ENCODE peak calls at places on chromosomes 6 and 20, in eight cellular contexts. N is GM13977; H is stomach; W is heart left ventricle; M is mucosa of descending colon; Z is fibroblast of mammary gland; I is CD8-positive, alpha-beta T cell; V is activated CD8-positive, alpha-beta T cell treated with anti-CD3 and anti-CD28 coated beads for 36 hours. D is an unnamed sample.

GRCh38 chr6:7445076-7445475 is 55.5 kb downstream of the RIOK1 start:
- DNase-seq in N (no peak), H (no peak), W (no peak), M (no peak), Z (peak; percentile 71), I (no peak), V (no peak), D (no peak)

GRCh38 chr20:63458170-63459069 is 14.0 kb downstream of the KCNQ2 start:
- DNase-seq in N (no peak), H (no peak), W (no peak), M (no peak), Z (no peak), I (no peak), V (no peak), D (no peak)

GRCh38 chr6:43763133-43763797 is 6.7 kb upstream of the VEGFA start:
- DNase-seq in N (no peak), H (no peak), W (no peak), M (no peak), Z (no peak), I (no peak), V (no peak), D (no peak)

GRCh38 chr6:3090013-3090412 is 21.7 kb downstream of the RIPK1 start:
- DNase-seq in N (no peak), H (no peak), W (no peak), M (no peak), Z (peak; percentile 14), I (no peak), V (no peak), D (no peak)

GRCh38 chr20:58701431-58702160 is 9.0 kb downstream of the NPEPL1 start:
- DNase-seq in N (no peak), H (no peak), W (no peak), M (no peak), Z (no peak), I (no peak), V (no peak), D (no peak)

GRCh38 chr6:68038815-68039408 is 596.2 kb upstream of the ADGRB3 start:
- DNase-seq in N (no peak), H (no peak), W (no peak), M (no peak), Z (no peak), I (no peak), V (no peak), D (no peak)

GRCh38 chr6:30556714-30556963 is 350 bp upstream of the GNL1 start:
- DNase-seq in N (peak; percentile 92), H (peak; percentile 89), W (peak; percentile 90), M (peak; percentile 92), Z (no peak), I (peak; percentile 90), V (peak; percentile 95), D (peak; percentile 93)

GRCh38 chr20:58446264-58446937 is 57.4 kb downstream of the VAPB start:
- DNase-seq in N (no peak), H (no peak), W (no peak), M (no peak), Z (no peak), I (no peak), V (no peak), D (no peak)

GRCh38 chr20:49505518-49505917 is 23.1 kb upstream of the KCNB1 start:
- DNase-seq in N (no peak), H (no peak), W (peak; percentile 43), M (no peak), Z (peak; percentile 30), I (no peak), V (no peak), D (no peak)

GRCh38 chr6:17103715-17104114 is 1.9 kb downstream of the STMND1 start:
- DNase-seq in N (no peak), H (no peak), W (no peak), M (no peak), Z (no peak), I (no peak), V (no peak), D (no peak)

GRCh38 chr6:44058617-44059358 is 68.5 kb downstream of the MRPL14 start:
- DNase-seq in N (peak; percentile 77), H (peak; percentile 74), W (peak; percentile 93), M (peak; percentile 59), Z (peak; percentile 100), I (peak; percentile 18), V (peak; percentile 64), D (peak; percentile 85)

GRCh38 chr6:32664827-32665362 is 1.6 kb downstream of the HLA-DQB1 start:
- DNase-seq in N (no peak), H (peak; percentile 37), W (peak; percentile 38), M (no peak), Z (no peak), I (peak; percentile 43), V (peak; percentile 71), D (peak; percentile 30)

GRCh38 chr20:3071610-3072529 is at the start of gene OXT:
- DNase-seq in N (peak; percentile 17), H (no peak), W (peak; percentile 62), M (peak; percentile 45), Z (no peak), I (peak; percentile 72), V (peak; percentile 75), D (peak; percentile 62)

GRCh38 chr6:78749326-78749725 is 118.0 kb upstream of the IRAK1BP1 start:
- DNase-seq in N (no peak), H (no peak), W (no peak), M (no peak), Z (peak; percentile 57), I (no peak), V (no peak), D (no peak)

GRCh38 chr20:40966103-40966502 is 62.5 kb upstream of the TOP1 start:
- DNase-seq in N (peak; percentile 17), H (peak; percentile 2), W (no peak), M (no peak), Z (no peak), I (no peak), V (no peak), D (no peak)
- TF ChIP-seq CTCF in N (peak; percentile 41), H (no peak), W (peak; percentile 7), M (no peak), Z (peak; percentile 31), I (no peak), V (no peak), D (no peak)

GRCh38 chr20:50719328-50719727 is 12.1 kb upstream of the PARD6B start:
- DNase-seq in N (no peak), H (no peak), W (no peak), M (no peak), Z (no peak), I (no peak), V (no peak), D (no peak)

GRCh38 chr20:50716518-50716917 is 14.9 kb upstream of the PARD6B start:
- DNase-seq in N (no peak), H (no peak), W (no peak), M (no peak), Z (no peak), I (no peak), V (no peak), D (no peak)

GRCh38 chr20:50720582-50720981 is 10.8 kb upstream of the PARD6B start:
- DNase-seq in N (no peak), H (no peak), W (no peak), M (no peak), Z (no peak), I (no peak), V (no peak), D (no peak)

GRCh38 chr20:50717312-50717711 is 14.1 kb upstream of the PARD6B start:
- DNase-seq in N (no peak), H (no peak), W (no peak), M (no peak), Z (no peak), I (no peak), V (no peak), D (no peak)

DNA sequence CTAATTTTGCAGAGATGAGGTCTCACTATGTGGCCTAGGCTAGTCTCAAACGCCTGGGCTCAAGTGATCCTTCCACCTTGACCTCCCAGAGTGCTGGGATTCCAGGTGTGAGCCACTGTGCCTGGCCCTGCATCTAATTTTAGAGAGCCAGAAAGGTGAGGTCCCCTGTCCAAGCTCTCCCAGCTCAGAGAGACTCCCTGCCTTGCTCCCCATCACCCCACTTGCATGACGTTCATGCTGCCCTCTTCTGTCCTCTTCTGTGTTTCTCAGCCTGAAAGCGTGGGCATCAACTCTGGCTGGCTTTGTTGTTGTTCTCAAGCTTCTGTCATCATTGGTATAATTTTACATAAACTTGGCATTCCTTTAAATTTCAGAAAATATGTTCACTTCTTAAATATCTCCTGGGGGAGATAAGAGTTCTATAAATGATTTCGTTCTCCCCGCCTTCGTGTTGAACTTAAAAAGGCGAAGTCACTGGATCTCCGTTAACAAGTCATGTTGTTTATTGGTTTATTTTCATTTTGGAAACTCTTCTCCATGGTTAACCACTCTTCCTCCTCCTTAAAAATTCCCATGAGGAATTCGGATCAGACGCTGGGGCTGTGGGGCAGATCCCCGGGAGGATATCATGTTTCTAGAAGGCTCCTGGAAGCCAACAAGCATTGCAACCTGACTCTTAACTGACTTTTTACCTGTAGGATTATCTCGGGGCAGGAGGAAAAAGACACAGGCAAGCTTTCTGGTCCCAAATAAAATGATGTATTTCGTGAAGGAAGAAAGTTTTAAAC is 13.2 kb upstream of the PARD6B start:
- DNase-seq in N (no peak), H (no peak), W (no peak), M (no peak), Z (peak; percentile 46), I (no peak), V (no peak), D (no peak)
- TF ChIP-seq CTCF in N (no peak), H (no peak), W (no peak), M (no peak), Z (no peak), I (no peak), V (no peak), D (no peak)

DNA sequence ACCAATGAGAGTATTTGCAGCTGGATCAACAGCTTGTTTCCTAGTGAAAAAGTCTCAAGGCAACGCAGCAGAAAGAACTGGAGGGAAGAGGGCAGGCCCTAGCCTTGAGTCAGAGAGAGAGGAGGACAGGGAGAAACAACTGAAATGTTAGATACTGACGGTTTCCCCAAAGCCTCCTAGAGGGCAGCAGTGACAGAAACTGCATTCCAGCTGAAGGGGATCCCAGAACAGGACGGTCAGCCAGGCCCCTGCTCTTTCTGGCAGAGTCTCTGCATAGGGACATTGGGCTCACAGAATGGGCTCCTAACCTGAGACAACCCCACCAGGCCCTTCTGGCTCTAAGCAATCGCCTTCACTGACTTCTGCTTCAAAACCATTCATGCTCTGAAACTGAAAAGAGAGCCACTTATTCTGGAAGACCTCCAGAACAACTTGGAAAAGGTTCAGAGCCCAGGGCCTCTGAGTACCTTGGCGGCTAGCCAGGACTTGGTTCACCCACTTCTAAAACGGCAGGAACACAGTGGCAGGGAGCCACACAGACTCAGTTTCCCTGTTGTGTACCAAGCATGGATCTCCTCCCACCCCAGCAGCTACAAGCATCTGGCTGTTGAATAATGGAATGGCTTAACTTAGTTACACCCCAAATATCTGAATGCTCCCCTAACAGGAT is 72.9 kb downstream of the PSMB1 start:
- DNase-seq in N (no peak), H (peak; percentile 40), W (peak; percentile 40), M (peak; percentile 4), Z (peak; percentile 34), I (no peak), V (no peak), D (no peak)
- TF ChIP-seq CTCF in N (no peak), H (no peak), W (no peak), M (no peak), Z (peak; percentile 28), I (no peak), V (no peak), D (no peak)

GRCh38 chr20:9458075-9458818 is 56.1 kb upstream of the LAMP5 start:
- DNase-seq in N (no peak), H (peak; percentile 27), W (no peak), M (peak; percentile 27), Z (peak; percentile 61), I (no peak), V (no peak), D (no peak)
- TF ChIP-seq CTCF in N (peak; percentile 43), H (no peak), W (no peak), M (no peak), Z (peak; percentile 46), I (no peak), V (no peak), D (no peak)